ENCODE peak calls at places on chromosomes 2 and 18, in seven cellular contexts. J is osteocyte, R is cardiac muscle cell, H is thyroid gland, V is glutamatergic neuron, I is prostate gland, W is HFF-Myc. S is an unnamed sample.

GRCh38 chr2:114642371-114642770 is 199.9 kb downstream of the DPP10 start:
- DNase-seq in J (no peak), R (no peak), H (no peak), V (peak; percentile 18), I (no peak), W (no peak), S (no peak)

GRCh38 chr2:235535423-235536130 is 41.7 kb downstream of the AGAP1 start:
- DNase-seq in J (no peak), R (no peak), H (no peak), V (no peak), I (no peak), W (no peak), S (no peak)

GRCh38 chr2:173511942-173512341 is 157.3 kb downstream of the CDCA7 start:
- DNase-seq in J (no peak), R (no peak), H (no peak), V (no peak), I (no peak), W (no peak), S (no peak)

GRCh38 chr2:218886461-218886947 is 5.9 kb downstream of the WNT10A start:
- DNase-seq in J (no peak), R (no peak), H (no peak), V (peak; percentile 68), I (no peak), W (no peak), S (no peak)

GRCh38 chr2:37663390-37663789 is 8.1 kb downstream of the CDC42EP3 start:
- DNase-seq in J (no peak), R (no peak), H (no peak), V (no peak), I (no peak), W (no peak), S (no peak)

GRCh38 chr2:185475868-185476267 is 262.7 kb upstream of the FSIP2 start:
- DNase-seq in J (no peak), R (no peak), H (no peak), V (no peak), I (no peak), W (no peak), S (no peak)

GRCh38 chr2:12686708-12687107 is 30.0 kb upstream of the TRIB2 start:
- DNase-seq in J (no peak), R (no peak), H (no peak), V (no peak), I (no peak), W (no peak), S (no peak)

GRCh38 chr2:141565597-141565996 is 565.2 kb downstream of the LRP1B start:
- DNase-seq in J (no peak), R (no peak), H (no peak), V (no peak), I (no peak), W (no peak), S (no peak)

GRCh38 chr2:181626671-181627070 is 30.2 kb downstream of the CERKL start:
- DNase-seq in J (no peak), R (peak; percentile 9), H (no peak), V (no peak), I (no peak), W (no peak), S (no peak)

GRCh38 chr2:147927053-147927588 is 82.3 kb downstream of the ACVR2A start:
- DNase-seq in J (no peak), R (no peak), H (no peak), V (no peak), I (no peak), W (no peak), S (no peak)

GRCh38 chr2:189466656-189467055 is 25.4 kb downstream of the WDR75 start:
- DNase-seq in J (no peak), R (peak; percentile 45), H (no peak), V (no peak), I (no peak), W (no peak), S (no peak)

GRCh38 chr2:199336546-199336945 is 121.2 kb downstream of the SATB2 start:
- DNase-seq in J (no peak), R (no peak), H (no peak), V (no peak), I (no peak), W (no peak), S (no peak)

GRCh38 chr18:57970356-57971095 is 73.5 kb upstream of the NEDD4L start:
- DNase-seq in J (no peak), R (no peak), H (no peak), V (peak; percentile 24), I (no peak), W (no peak), S (no peak)

GRCh38 chr2:84942166-84942565 is 28.8 kb upstream of the KCMF1 start:
- DNase-seq in J (no peak), R (no peak), H (no peak), V (no peak), I (no peak), W (no peak), S (no peak)

GRCh38 chr2:157438907-157439791 is 4.7 kb downstream of the CYTIP start:
- DNase-seq in J (no peak), R (peak; percentile 19), H (no peak), V (no peak), I (no peak), W (no peak), S (no peak)

GRCh38 chr2:181656450-181657261 is at the start of gene CERKL:
- DNase-seq in J (no peak), R (peak; percentile 60), H (peak; percentile 36), V (peak; percentile 69), I (peak; percentile 27), W (no peak), S (no peak)

GRCh38 chr2:20089715-20090464 is 38.5 kb upstream of the LAPTM4A start:
- DNase-seq in J (no peak), R (no peak), H (no peak), V (no peak), I (no peak), W (no peak), S (no peak)

DNA sequence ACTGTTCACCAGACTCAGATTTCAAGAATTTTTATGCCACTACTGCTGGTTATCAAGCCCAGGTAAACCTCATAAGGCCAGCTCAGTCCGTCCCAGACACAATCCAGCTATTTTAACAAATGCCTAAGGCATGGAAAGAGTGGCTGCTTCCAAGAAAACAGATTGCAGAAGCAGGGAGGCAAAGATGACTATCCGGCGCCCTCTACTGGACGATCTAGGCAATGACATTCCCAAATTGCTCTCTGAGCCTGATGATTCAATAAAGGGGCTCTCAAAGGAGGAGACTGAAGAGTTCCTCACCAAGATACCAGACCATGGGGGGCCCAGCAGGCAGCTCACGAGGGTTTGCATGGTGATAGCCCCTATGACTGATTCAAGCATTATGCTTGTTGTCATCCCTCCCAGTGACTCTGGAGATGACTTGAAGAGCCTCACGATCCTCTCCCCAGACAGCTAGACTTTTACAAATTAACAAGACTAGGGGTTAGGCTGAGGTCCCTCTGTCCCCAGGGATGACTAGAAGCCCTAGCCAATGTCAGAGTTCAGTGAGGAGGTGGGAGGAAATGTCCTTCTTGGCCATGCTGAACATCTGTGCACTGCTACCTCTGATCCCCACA is 25.0 kb downstream of the SERPINB8 start:
- DNase-seq in J (peak; percentile 87), R (peak; percentile 59), H (peak; percentile 40), V (peak; percentile 47), I (no peak), W (peak; percentile 48), S (no peak)
- TF ChIP-seq CTCF in J (peak; percentile 91), R (peak; percentile 93), H (peak; percentile 74), V (peak; percentile 93), I (peak; percentile 74), W (peak; percentile 94), S (peak; percentile 82)

GRCh38 chr2:100207411-100207885 is 65.1 kb upstream of the AFF3 start:
- DNase-seq in J (no peak), R (no peak), H (no peak), V (peak; percentile 69), I (no peak), W (no peak), S (no peak)
- TF ChIP-seq CTCF in J (no peak), R (no peak), H (no peak), V (no peak), I (no peak), W (no peak), S (no peak)

GRCh38 chr2:137654046-137654445 is 310.2 kb upstream of the HNMT start:
- DNase-seq in J (no peak), R (no peak), H (no peak), V (no peak), I (no peak), W (no peak), S (no peak)

GRCh38 chr2:137655812-137656211 is 308.5 kb upstream of the HNMT start:
- DNase-seq in J (no peak), R (no peak), H (no peak), V (no peak), I (no peak), W (no peak), S (no peak)

GRCh38 chr2:137658433-137658832 is 305.8 kb upstream of the HNMT start:
- DNase-seq in J (no peak), R (no peak), H (no peak), V (no peak), I (no peak), W (no peak), S (no peak)

DNA sequence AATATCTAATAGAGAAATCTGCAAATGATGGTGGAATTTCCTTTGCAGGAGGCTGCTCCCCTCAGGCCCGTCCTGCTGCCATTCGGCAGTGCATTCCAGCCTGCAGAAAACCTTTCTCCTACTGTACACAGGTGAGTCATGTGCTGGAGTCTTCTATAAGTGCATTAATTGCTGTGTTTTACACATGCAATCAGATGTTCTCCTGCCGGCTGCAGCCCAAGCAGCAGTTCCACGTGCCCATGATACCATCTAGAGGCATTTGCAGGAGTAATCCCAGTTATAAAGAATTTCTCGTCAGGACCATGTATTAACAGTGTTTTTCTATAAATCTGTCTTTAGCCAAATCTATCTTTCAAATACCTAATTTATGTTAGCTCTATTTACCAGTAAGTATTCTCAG is 304.7 kb upstream of the HNMT start:
- DNase-seq in J (no peak), R (no peak), H (no peak), V (no peak), I (no peak), W (no peak), S (no peak)
- TF ChIP-seq CTCF in J (peak; percentile 46), R (no peak), H (no peak), V (no peak), I (no peak), W (peak; percentile 18), S (no peak)

GRCh38 chr2:102251042-102251848 is 60.1 kb upstream of the IL1RL1 start:
- DNase-seq in J (no peak), R (peak; percentile 54), H (peak; percentile 50), V (peak; percentile 74), I (no peak), W (no peak), S (no peak)

GRCh38 chr2:102256281-102256680 is 55.1 kb upstream of the IL1RL1 start:
- DNase-seq in J (no peak), R (no peak), H (no peak), V (no peak), I (no peak), W (no peak), S (no peak)

GRCh38 chr2:102253140-102253752 is 58.1 kb upstream of the IL1RL1 start:
- DNase-seq in J (no peak), R (no peak), H (no peak), V (no peak), I (no peak), W (no peak), S (no peak)

GRCh38 chr2:102251849-102252203 is 59.5 kb upstream of the IL1RL1 start:
- DNase-seq in J (no peak), R (no peak), H (no peak), V (no peak), I (no peak), W (no peak), S (no peak)

DNA sequence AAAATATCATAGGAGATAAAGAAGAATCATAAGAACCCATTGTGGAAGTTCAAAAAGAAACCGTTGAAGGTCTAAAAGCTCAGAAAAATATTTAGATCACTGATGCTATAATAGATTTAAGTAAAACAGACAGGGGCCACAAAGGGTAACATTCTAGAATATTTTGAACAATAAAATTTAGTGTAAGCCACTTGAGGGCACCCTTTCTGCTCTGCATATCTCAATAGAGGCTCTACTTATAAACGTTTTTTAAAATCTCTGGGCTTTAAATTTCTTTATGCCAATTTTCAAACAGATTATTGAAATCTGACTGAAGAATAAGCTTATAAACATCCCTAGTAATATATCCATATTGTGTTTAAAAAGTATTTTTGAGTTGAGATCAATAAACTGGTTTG is 57.6 kb upstream of the IL1RL1 start:
- DNase-seq in J (no peak), R (no peak), H (no peak), V (no peak), I (no peak), W (no peak), S (no peak)
- TF ChIP-seq CTCF in J (peak; percentile 5), R (peak; percentile 35), H (no peak), V (no peak), I (no peak), W (no peak), S (no peak)

S was measured in AG04449.